ENCODE peak calls at places on chromosome 5, in four cellular contexts. H is activated effector memory CD4-positive, alpha-beta T cell treated with Interleukin-2 at 50 U/mL for 16 hours; I is KG1; G is HT1080. A is an unnamed sample.

GRCh38 chr5:123722451-123722850 is 210.5 kb downstream of the CSNK1G3 start:
- DNase-seq in H (no peak), I (no peak), G (no peak), A (no peak)

GRCh38 chr5:133396187-133396621 is 216.1 kb downstream of the FSTL4 start:
- DNase-seq in H (no peak), I (no peak), G (no peak), A (peak; percentile 80)

GRCh38 chr5:6458833-6459232 is 10.2 kb downstream of the UBE2QL1 start:
- DNase-seq in H (no peak), I (no peak), G (no peak), A (no peak)

GRCh38 chr5:40551706-40552557 is 127.8 kb upstream of the PTGER4 start:
- DNase-seq in H (no peak), I (no peak), G (peak; percentile 93), A (no peak)

GRCh38 chr5:180283026-180283615 is 8.8 kb downstream of the MAPK9 start:
- DNase-seq in H (no peak), I (no peak), G (peak; percentile 46), A (no peak)

GRCh38 chr5:16456103-16456832 is 9.3 kb downstream of the ZNF622 start:
- DNase-seq in H (no peak), I (peak; percentile 41), G (peak; percentile 91), A (peak; percentile 73)

GRCh38 chr5:111116550-111116949 is 24.4 kb downstream of the WDR36 start:
- DNase-seq in H (no peak), I (no peak), G (no peak), A (no peak)

GRCh38 chr5:81768960-81769452 is 18.1 kb upstream of the SSBP2 start:
- DNase-seq in H (no peak), I (no peak), G (peak; percentile 88), A (no peak)

GRCh38 chr5:78560456-78560855 is 88.1 kb downstream of the LHFPL2 start:
- DNase-seq in H (no peak), I (no peak), G (no peak), A (no peak)

GRCh38 chr5:141855265-141856029 is 22.8 kb downstream of the PCDH1 start:
- DNase-seq in H (no peak), I (no peak), G (no peak), A (no peak)

GRCh38 chr5:112960861-112961504 is 15.6 kb upstream of the DCP2 start:
- DNase-seq in H (no peak), I (no peak), G (no peak), A (no peak)

GRCh38 chr5:9282211-9282610 is 263.7 kb downstream of the SEMA5A start:
- DNase-seq in H (no peak), I (no peak), G (peak; percentile 67), A (no peak)

GRCh38 chr5:28855631-28856030 is 1817.2 kb upstream of the CDH9 start:
- DNase-seq in H (no peak), I (no peak), G (no peak), A (no peak)

GRCh38 chr5:178284996-178285395 is 52.4 kb upstream of the PHYKPL start:
- DNase-seq in H (no peak), I (no peak), G (no peak), A (no peak)

GRCh38 chr5:133786432-133786831 is 174.1 kb upstream of the FSTL4 start:
- DNase-seq in H (no peak), I (no peak), G (no peak), A (no peak)

GRCh38 chr5:115530426-115530825 is 14.1 kb downstream of the FEM1C start:
- DNase-seq in H (no peak), I (no peak), G (no peak), A (no peak)

GRCh38 chr5:103079796-103080195 is 40.1 kb downstream of the GIN1 start:
- DNase-seq in H (no peak), I (no peak), G (no peak), A (no peak)

GRCh38 chr5:108749130-108749861 is 1.6 kb downstream of the FER start:
- DNase-seq in H (no peak), I (no peak), G (peak; percentile 45), A (peak; percentile 60)

GRCh38 chr5:73623929-73624404 is 2.0 kb upstream of the ARHGEF28 start:
- DNase-seq in H (no peak), I (no peak), G (no peak), A (no peak)

GRCh38 chr5:14174235-14174636 is 31.1 kb downstream of the TRIO start:
- DNase-seq in H (no peak), I (peak; percentile 55), G (peak; percentile 85), A (peak; percentile 82)

GRCh38 chr5:103561670-103562069 is 919 bp downstream of the NUDT12 start:
- DNase-seq in H (no peak), I (no peak), G (peak; percentile 10), A (no peak)

GRCh38 chr5:116651653-116652052 is 77.0 kb upstream of the SEMA6A start:
- DNase-seq in H (no peak), I (no peak), G (no peak), A (peak; percentile 9)

GRCh38 chr5:66617991-66618768 is 22.0 kb downstream of the MAST4 start:
- DNase-seq in H (no peak), I (no peak), G (no peak), A (no peak)

GRCh38 chr5:148000036-148000435 is 63.7 kb upstream of the SPINK5 start:
- DNase-seq in H (no peak), I (no peak), G (no peak), A (no peak)

GRCh38 chr5:154202379-154203260 is 12.1 kb downstream of the GALNT10 start:
- DNase-seq in H (no peak), I (no peak), G (no peak), A (no peak)

GRCh38 chr5:84715087-84715486 is 330.4 kb upstream of the EDIL3 start:
- DNase-seq in H (no peak), I (no peak), G (no peak), A (no peak)

GRCh38 chr5:13276143-13276542 is 668.3 kb downstream of the DNAH5 start:
- DNase-seq in H (no peak), I (no peak), G (peak; percentile 11), A (no peak)

GRCh38 chr5:156991714-156992113 is 28.7 kb upstream of the TIMD4 start:
- DNase-seq in H (no peak), I (no peak), G (peak; percentile 50), A (no peak)

GRCh38 chr5:96709152-96709821 is 47.1 kb downstream of the CAST start:
- DNase-seq in H (no peak), I (no peak), G (peak; percentile 80), A (no peak)

GRCh38 chr5:9692576-9692975 is 62.4 kb upstream of the TAS2R1 start:
- DNase-seq in H (no peak), I (no peak), G (no peak), A (no peak)

GRCh38 chr5:153147891-153148623 is 342.4 kb upstream of the GRIA1 start:
- DNase-seq in H (no peak), I (no peak), G (peak; percentile 80), A (peak; percentile 55)

GRCh38 chr5:33369470-33370134 is 71.2 kb upstream of the TARS1 start:
- DNase-seq in H (no peak), I (no peak), G (no peak), A (no peak)

GRCh38 chr5:172412724-172413260 is 41.5 kb downstream of the SH3PXD2B start:
- DNase-seq in H (no peak), I (no peak), G (peak; percentile 91), A (peak; percentile 36)

GRCh38 chr5:178793156-178793555 is 62.7 kb upstream of the ZNF354A start:
- DNase-seq in H (no peak), I (no peak), G (no peak), A (peak; percentile 61)

GRCh38 chr5:169001392-169001791 is 299.5 kb downstream of the SLIT3 start:
- DNase-seq in H (no peak), I (no peak), G (no peak), A (no peak)

GRCh38 chr5:102296229-102296817 is at the start of gene SLCO4C1:
- DNase-seq in H (peak; percentile 56), I (peak; percentile 23), G (peak; percentile 47), A (peak; percentile 98)

GRCh38 chr5:93583525-93583798 is 440 bp downstream of the NR2F1 start:
- DNase-seq in H (no peak), I (no peak), G (peak; percentile 13), A (no peak)

GRCh38 chr5:53381-54174 is 38.4 kb upstream of the PLEKHG4B start:
- DNase-seq in H (no peak), I (no peak), G (no peak), A (peak; percentile 55)

GRCh38 chr5:82004511-82004910 is 32.7 kb downstream of the ATG10 start:
- DNase-seq in H (no peak), I (no peak), G (peak; percentile 61), A (no peak)

GRCh38 chr5:71589903-71590302 is 2.8 kb downstream of the MCCC2 start:
- DNase-seq in H (no peak), I (no peak), G (no peak), A (no peak)